ENCODE peak calls at places on chromosomes 4 and X, in five cellular contexts. V, B, H, Y and X are unnamed samples.

GRCh38 chrX:107154787-107155620 is 36.4 kb upstream of the RBM41 start:
- DNase-seq in B (no peak), V (no peak), H (no peak), Y (no peak), X (no peak)

GRCh38 chr4:152784490-152785195 is 4.9 kb downstream of the ARFIP1 start:
- DNase-seq in V (no peak), Y (no peak), B (no peak), H (no peak), X (no peak)

GRCh38 chr4:70182517-70183167 is 12.9 kb upstream of the ODAM start:
- DNase-seq in B (no peak), H (no peak), Y (no peak), V (no peak), X (no peak)

GRCh38 chr4:112717856-112718255 is 80.9 kb downstream of the LARP7 start:
- DNase-seq in H (no peak), B (no peak), V (no peak), Y (no peak), X (no peak)

GRCh38 chr4:176002007-176002623 is 63.5 kb upstream of the WDR17 start:
- DNase-seq in Y (no peak), V (peak), B (peak), H (no peak), X (no peak)

GRCh38 chr4:11286533-11286932 is 142.2 kb downstream of the HS3ST1 start:
- DNase-seq in Y (no peak), H (no peak), V (no peak), B (no peak), X (no peak)

GRCh38 chr4:89572224-89572858 is 264.6 kb downstream of the SNCA start:
- DNase-seq in V (no peak), B (peak), Y (no peak), H (no peak), X (no peak)

GRCh38 chr4:47836655-47837581 is 949 bp downstream of the CORIN start:
- DNase-seq in B (peak), Y (peak), V (peak), H (peak), X (peak)

GRCh38 chr4:172073590-172073989 is 260.4 kb downstream of the GALNTL6 start:
- DNase-seq in Y (no peak), H (no peak), V (no peak), B (no peak), X (no peak)

GRCh38 chr4:102754044-102754443 is 6.7 kb downstream of the MANBA start:
- DNase-seq in Y (no peak), H (no peak), B (no peak), V (no peak), X (no peak)